ENCODE peak calls at places on chromosomes 13 and 19, in four cellular contexts. G is IMR-90, V is kidney, A is upper lobe of right lung. L is an unnamed sample.

GRCh38 chr19:11268783-11269267 is 6.5 kb upstream of the DOCK6 start:
- DNase-seq in A (no peak), G (peak; percentile 84), V (peak; percentile 84), L (peak; percentile 86)

GRCh38 chr13:23515116-23515515 is 55.1 kb upstream of the TNFRSF19 start:
- DNase-seq in G (no peak), A (no peak), V (no peak), L (no peak)

GRCh38 chr13:78193853-78194252 is 275.2 kb upstream of the EDNRB start:
- DNase-seq in A (no peak), V (no peak), G (no peak), L (no peak)

GRCh38 chr19:42166336-42166735 is 34.1 kb upstream of the POU2F2 start:
- DNase-seq in G (no peak), A (no peak), V (no peak), L (no peak)

GRCh38 chr13:19860884-19861655 is 2.4 kb downstream of the ZMYM5 start:
- DNase-seq in A (no peak), G (peak; percentile 73), V (no peak), L (peak; percentile 73)

GRCh38 chr13:111907341-111907880 is 159.5 kb upstream of the SOX1 start:
- DNase-seq in A (no peak), G (no peak), V (no peak), L (no peak)

GRCh38 chr19:47187023-47187655 is 43.9 kb downstream of the BBC3 start:
- DNase-seq in G (no peak), A (no peak), V (no peak), L (no peak)

GRCh38 chr19:3058009-3058820 is 4.1 kb downstream of the TLE5 start:
- DNase-seq in A (no peak), G (no peak), V (no peak), L (no peak)

GRCh38 chr19:47573076-47574026 is at the start of gene ZNF541:
- DNase-seq in G (peak; percentile 12), A (peak; percentile 83), V (peak; percentile 83), L (peak; percentile 63)

GRCh38 chr19:8340341-8341096 is 2.5 kb downstream of the KANK3 start:
- DNase-seq in V (peak; percentile 88), G (no peak), A (peak; percentile 81), L (no peak)

GRCh38 chr13:20514866-20515265 is 10.8 kb downstream of the CRYL1 start:
- DNase-seq in A (no peak), V (no peak), G (no peak), L (no peak)

GRCh38 chr13:72651196-72651595 is 76.2 kb downstream of the MZT1 start:
- DNase-seq in A (no peak), V (no peak), G (no peak), L (no peak)

GRCh38 chr13:76711515-76712182 is 174.6 kb downstream of the KCTD12 start:
- DNase-seq in A (no peak), V (no peak), G (peak; percentile 94), L (peak; percentile 77)

GRCh38 chr13:104984296-104984818 is 1551.1 kb downstream of the EFNB2 start:
- DNase-seq in V (no peak), A (no peak), G (peak; percentile 12), L (peak; percentile 15)

GRCh38 chr13:99828114-99828513 is 143.5 kb downstream of the ZIC5 start:
- DNase-seq in G (no peak), V (no peak), A (no peak), L (no peak)

GRCh38 chr19:38513762-38514167 is 80.3 kb downstream of the RYR1 start:
- DNase-seq in G (no peak), A (no peak), V (no peak), L (no peak)

GRCh38 chr19:19615086-19615485 is 3.4 kb downstream of the PBX4 start:
- DNase-seq in A (no peak), G (peak; percentile 46), V (no peak), L (peak; percentile 61)

GRCh38 chr19:17070421-17070820 is 4.8 kb downstream of the HAUS8 start:
- DNase-seq in V (no peak), G (no peak), A (no peak), L (no peak)

GRCh38 chr13:50909605-50910482 is at the start of gene RNASEH2B:
- DNase-seq in G (peak; percentile 40), V (peak; percentile 88), A (peak; percentile 90), L (peak; percentile 47)

GRCh38 chr13:44810067-44810840 is 179.0 kb downstream of the NUFIP1 start:
- DNase-seq in A (no peak), G (no peak), V (no peak), L (no peak)

GRCh38 chr13:44004881-44005280 is 125.2 kb downstream of the LACC1 start:
- DNase-seq in V (no peak), G (peak; percentile 80), A (no peak), L (peak; percentile 69)

GRCh38 chr19:28482221-28482620 is 730.7 kb downstream of the UQCRFS1 start:
- DNase-seq in A (no peak), V (no peak), G (no peak), L (no peak)

GRCh38 chr13:29688193-29688592 is 92.7 kb upstream of the SLC7A1 start:
- DNase-seq in A (no peak), G (no peak), V (no peak), L (no peak)

GRCh38 chr13:32650705-32651311 is 64.6 kb downstream of the PDS5B start:
- DNase-seq in G (peak; percentile 75), A (no peak), V (no peak), L (peak; percentile 83)

GRCh38 chr19:5006201-5006600 is 37.3 kb downstream of the KDM4B start:
- DNase-seq in G (peak; percentile 60), V (no peak), A (no peak), L (no peak)

GRCh38 chr19:46955114-46955812 is 64.4 kb upstream of the NPAS1 start:
- DNase-seq in V (no peak), G (peak; percentile 52), A (no peak), L (peak; percentile 48)

GRCh38 chr13:29758591-29759114 is 91.8 kb downstream of the UBL3 start:
- DNase-seq in A (peak; percentile 81), V (no peak), G (no peak), L (peak; percentile 15)

GRCh38 chr19:14676762-14677161 is 2.1 kb upstream of the ADGRE3 start:
- DNase-seq in A (no peak), V (no peak), G (no peak), L (no peak)

GRCh38 chr19:42352216-42352892 is 26.9 kb downstream of the MEGF8 start:
- DNase-seq in V (no peak), G (peak; percentile 8), A (no peak), L (no peak)

GRCh38 chr13:50241479-50241878 is 226.2 kb downstream of the KCNRG start:
- DNase-seq in G (no peak), A (no peak), V (no peak), L (no peak)

GRCh38 chr13:113129921-113130750 is 7.5 kb downstream of the F10 start:
- DNase-seq in G (no peak), V (peak; percentile 73), A (peak; percentile 65), L (no peak)

GRCh38 chr13:113552079-113552478 is 32.5 kb upstream of the TFDP1 start:
- DNase-seq in V (peak; percentile 45), A (peak; percentile 45), G (no peak), L (no peak)

GRCh38 chr19:8305798-8306197 is 2.4 kb downstream of the CD320 start:
- DNase-seq in A (peak; percentile 40), G (no peak), V (peak; percentile 35), L (no peak)

GRCh38 chr19:52689804-52690394 is 44.9 kb downstream of the ZNF611 start:
- DNase-seq in V (peak; percentile 91), G (no peak), A (peak; percentile 73), L (peak; percentile 45)

GRCh38 chr13:51541809-51542258 is 42.4 kb upstream of the WDFY2 start:
- DNase-seq in G (no peak), A (no peak), V (no peak), L (no peak)

GRCh38 chr13:109816979-109817275 is 30.5 kb upstream of the IRS2 start:
- DNase-seq in V (no peak), A (no peak), G (peak; percentile 21), L (peak; percentile 39)

GRCh38 chr13:65660696-65661095 is 1569.4 kb downstream of the PCDH9 start:
- DNase-seq in V (no peak), G (peak; percentile 22), A (no peak), L (peak; percentile 59)

GRCh38 chr13:65653548-65654078 is 1576.5 kb downstream of the PCDH9 start:
- DNase-seq in G (no peak), A (no peak), V (no peak), L (peak; percentile 48)

DNA sequence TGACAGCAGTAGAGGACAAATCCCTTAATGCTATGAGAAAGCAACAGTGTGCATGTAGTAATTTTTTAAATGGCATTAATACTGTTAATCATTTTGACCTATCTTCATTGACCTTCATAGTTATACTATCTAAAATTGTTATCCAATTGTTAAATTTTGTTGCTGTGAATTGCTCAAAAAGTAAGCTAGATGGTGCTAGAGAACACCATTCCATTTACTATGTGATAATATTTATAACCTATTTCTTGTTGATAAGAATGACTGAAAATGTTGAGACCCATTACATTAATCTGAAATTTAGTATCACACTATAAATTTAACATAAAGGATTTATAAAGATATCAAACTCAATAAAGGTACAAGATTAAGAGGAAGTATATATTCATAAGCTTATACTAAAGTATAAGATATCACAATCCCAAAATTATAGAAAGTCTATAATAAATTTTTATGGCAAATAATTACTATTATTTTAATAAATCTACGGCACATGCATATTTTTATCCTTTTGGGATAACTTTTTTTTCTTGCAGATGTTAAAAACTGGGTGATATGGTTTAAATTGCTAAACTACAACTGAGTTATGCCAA is 1573.3 kb downstream of the PCDH9 start:
- DNase-seq in G (peak; percentile 30), V (no peak), A (no peak), L (peak; percentile 39)
- TF ChIP-seq CTCF in G (peak; percentile 76), V (no peak), A (peak; percentile 41), L (peak; percentile 45)

GRCh38 chr19:51389143-51389542 is 1.2 kb downstream of the C19orf84 start:
- DNase-seq in G (no peak), A (no peak), V (peak; percentile 41), L (no peak)

GRCh38 chr19:51391073-51391611 is 751 bp upstream of the C19orf84 start:
- DNase-seq in G (no peak), V (no peak), A (no peak), L (no peak)

GRCh38 chr19:51398096-51398704 is 7.8 kb upstream of the C19orf84 start:
- DNase-seq in G (peak; percentile 18), V (no peak), A (no peak), L (peak; percentile 11)

GRCh38 chr19:51396175-51396574 is 5.8 kb upstream of the C19orf84 start:
- DNase-seq in G (no peak), A (no peak), V (peak; percentile 12), L (no peak)

GRCh38 chr19:51394045-51394836 is 3.9 kb upstream of the C19orf84 start:
- DNase-seq in V (peak; percentile 94), A (peak; percentile 93), G (peak; percentile 99), L (peak; percentile 97)
- TF ChIP-seq CTCF in V (no peak), A (no peak), G (no peak), L (peak; percentile 13)

GRCh38 chr13:40340368-40341085 is 325.9 kb downstream of the FOXO1 start:
- DNase-seq in A (no peak), V (no peak), G (no peak), L (peak; percentile 10)
- TF ChIP-seq CTCF in A (no peak), V (peak; percentile 16), G (no peak), L (no peak)

GRCh38 chr19:18265611-18265981 is 8.7 kb downstream of the IQCN start:
- DNase-seq in A (no peak), G (no peak), V (no peak), L (no peak)
- TF ChIP-seq CTCF in A (no peak), G (no peak), V (no peak), L (no peak)

GRCh38 chr19:44512326-44513298 is 12.3 kb upstream of the ZNF180 start:
- DNase-seq in A (no peak), G (peak; percentile 58), V (no peak), L (peak; percentile 42)
- TF ChIP-seq CTCF in A (peak; percentile 25), G (peak; percentile 59), V (no peak), L (peak; percentile 45)

L was measured in foreskin fibroblast.